ENCODE peak calls at places on chromosomes 6 and 20, in six cellular contexts. J is RWPE2; Y is mammary epithelial cell; I is CD8-positive, alpha-beta T cell; W is prostate gland; Z is left ventricle myocardium inferior. R is an unnamed sample.

GRCh38 chr6:32081168-32081624 is 27.9 kb downstream of the TNXB start:
- DNase-seq in J (no peak), Y (peak; percentile 56), I (no peak), W (no peak), Z (peak; percentile 72), R (no peak)

GRCh38 chr6:71287038-71287437 is 1.6 kb upstream of the OGFRL1 start:
- DNase-seq in J (no peak), Y (no peak), I (no peak), W (peak; percentile 11), Z (no peak), R (no peak)

GRCh38 chr6:6588924-6589696 is 590 bp downstream of the LY86 start:
- DNase-seq in J (no peak), Y (no peak), I (peak; percentile 37), W (no peak), Z (no peak), R (no peak)

GRCh38 chr6:37559501-37559900 is 59.8 kb upstream of the CCDC167 start:
- DNase-seq in J (no peak), Y (no peak), I (no peak), W (no peak), Z (no peak), R (no peak)

GRCh38 chr20:6744171-6744570 is 23.3 kb upstream of the BMP2 start:
- DNase-seq in J (no peak), Y (no peak), I (no peak), W (no peak), Z (no peak), R (no peak)

GRCh38 chr6:157232161-157232895 is 91.0 kb downstream of the TMEM242 start:
- DNase-seq in J (no peak), Y (no peak), I (no peak), W (no peak), Z (no peak), R (no peak)

GRCh38 chr6:111841822-111842221 is 31.4 kb downstream of the FYN start:
- DNase-seq in J (no peak), Y (no peak), I (peak; percentile 52), W (no peak), Z (no peak), R (no peak)

GRCh38 chr20:198225-198624 is 8.7 kb upstream of the DEFB128 start:
- DNase-seq in J (no peak), Y (no peak), I (no peak), W (no peak), Z (no peak), R (no peak)

GRCh38 chr20:50475879-50476292 is 34.3 kb upstream of the PTPN1 start:
- DNase-seq in J (no peak), Y (no peak), I (no peak), W (no peak), Z (no peak), R (no peak)

GRCh38 chr6:108760158-108761050 is 87.8 kb upstream of the ARMC2 start:
- DNase-seq in J (no peak), Y (no peak), I (no peak), W (no peak), Z (no peak), R (no peak)

GRCh38 chr6:147534116-147534865 is 25.8 kb downstream of the SAMD5 start:
- DNase-seq in J (no peak), Y (peak; percentile 6), I (no peak), W (no peak), Z (no peak), R (no peak)

GRCh38 chr6:81772741-81773140 is 20.3 kb upstream of the TENT5A start:
- DNase-seq in J (no peak), Y (peak; percentile 85), I (no peak), W (no peak), Z (no peak), R (no peak)

GRCh38 chr20:63101781-63102719 is 95.3 kb upstream of the BHLHE23 start:
- DNase-seq in J (peak; percentile 76), Y (peak; percentile 32), I (peak; percentile 77), W (no peak), Z (peak; percentile 19), R (peak; percentile 50)

GRCh38 chr20:13294522-13294921 is 73.4 kb downstream of the ISM1 start:
- DNase-seq in J (no peak), Y (no peak), I (no peak), W (no peak), Z (no peak), R (no peak)

GRCh38 chr20:13295637-13296036 is 74.6 kb downstream of the ISM1 start:
- DNase-seq in J (no peak), Y (no peak), I (no peak), W (no peak), Z (no peak), R (no peak)

GRCh38 chr20:13290724-13291123 is 69.7 kb downstream of the ISM1 start:
- DNase-seq in J (no peak), Y (no peak), I (no peak), W (no peak), Z (no peak), R (no peak)

GRCh38 chr20:13291167-13291566 is 70.1 kb downstream of the ISM1 start:
- DNase-seq in J (no peak), Y (no peak), I (no peak), W (no peak), Z (no peak), R (no peak)

DNA sequence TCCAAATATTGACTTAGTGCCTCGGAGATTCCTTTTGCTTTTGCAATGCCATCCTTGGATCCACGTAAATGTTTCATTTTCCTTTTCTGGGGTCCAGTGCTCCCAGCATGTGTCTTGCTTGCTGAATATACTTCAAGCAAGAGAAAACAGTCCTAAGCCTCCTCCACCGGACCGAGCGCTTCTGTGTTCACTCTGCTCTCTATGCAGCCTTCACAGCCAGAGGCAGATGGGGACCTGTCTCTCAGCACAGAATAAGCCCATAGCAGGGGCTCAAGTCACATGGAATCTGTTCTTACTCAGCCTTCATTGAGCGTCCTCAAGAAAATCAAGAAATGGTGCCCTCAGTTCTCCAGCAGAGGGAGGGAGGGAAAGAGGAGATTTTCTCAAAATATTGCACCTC is 71.4 kb downstream of the ISM1 start:
- DNase-seq in J (no peak), Y (no peak), I (no peak), W (peak; percentile 20), Z (no peak), R (no peak)
- TF ChIP-seq CTCF in J (no peak), Y (no peak), I (no peak), W (no peak), Z (no peak), R (no peak)

GRCh38 chr20:57699395-57699794 is 10.4 kb downstream of the PMEPA1 start:
- DNase-seq in J (no peak), Y (no peak), I (no peak), W (no peak), Z (no peak), R (no peak)
- H3K4me1 ChIP-seq in J (peaks cover 95% of the 10 kb centered on the region), Y (peaks cover 86% of the 10 kb centered on the region), I (no peaks in the 10 kb centered on the region), W (peaks cover 34% of the 10 kb centered on the region), Z (peaks cover 61% of the 10 kb centered on the region), R (peaks cover 23% of the 10 kb centered on the region)

DNA sequence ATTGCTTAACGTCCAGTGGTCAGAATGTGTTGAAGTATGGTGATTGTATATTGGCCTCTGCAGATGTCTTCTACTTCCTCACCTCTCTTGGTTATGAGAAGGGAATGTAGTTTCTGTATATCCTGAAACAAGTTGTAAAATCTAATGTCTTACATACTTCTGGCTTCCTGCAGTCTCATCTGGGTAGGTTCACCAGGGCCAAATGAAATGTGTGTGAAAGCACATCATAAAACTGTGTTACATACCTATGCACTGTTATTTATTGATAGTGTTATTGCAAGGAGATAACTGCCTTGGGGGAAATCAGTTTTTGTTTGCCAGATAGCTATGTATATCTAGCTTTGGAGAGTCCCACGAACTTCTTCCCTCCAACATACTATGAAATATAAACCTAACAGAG is 35.7 kb upstream of the PLCG1 start:
- DNase-seq in J (no peak), Y (no peak), I (no peak), W (no peak), Z (no peak), R (no peak)
- TF ChIP-seq CTCF in J (no peak), Y (no peak), I (no peak), W (no peak), Z (no peak), R (no peak)

GRCh38 chr20:35732644-35732982 is 9.4 kb downstream of the RBM39 start:
- DNase-seq in J (no peak), Y (no peak), I (no peak), W (no peak), Z (no peak), R (no peak)
- H3K4me1 ChIP-seq in J (peaks cover 47% of the 10 kb centered on the region), Y (peaks cover 5% of the 10 kb centered on the region), I (peaks cover 73% of the 10 kb centered on the region), W (peaks cover 3% of the 10 kb centered on the region), Z (peaks cover 94% of the 10 kb centered on the region), R (peaks cover 55% of the 10 kb centered on the region)

DNA sequence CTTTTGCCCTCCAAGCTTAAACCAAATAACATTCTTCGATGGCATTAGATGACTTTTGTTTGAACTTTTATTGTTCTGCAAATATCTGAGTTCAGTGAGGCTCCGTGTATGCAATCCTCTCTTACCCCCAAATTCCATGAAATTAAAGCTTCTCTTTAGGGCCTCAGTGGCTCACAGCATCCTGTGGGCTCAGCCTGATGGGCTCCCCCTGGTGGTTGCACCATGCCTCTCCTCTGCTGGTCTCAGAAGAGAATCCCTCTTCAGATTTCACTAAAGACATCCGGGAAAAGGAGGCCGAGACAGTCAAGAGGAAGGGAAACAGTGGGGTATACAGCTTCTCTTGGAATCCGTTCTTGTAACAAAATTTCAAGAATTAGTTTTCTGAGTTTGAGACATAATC is 331.6 kb upstream of the NT5E start:
- DNase-seq in J (no peak), Y (no peak), I (no peak), W (no peak), Z (no peak), R (no peak)
- TF ChIP-seq CTCF in J (no peak), Y (no peak), I (no peak), W (no peak), Z (no peak), R (peak; percentile 16)

GRCh38 chr6:158309814-158310213 is 2.5 kb upstream of the TULP4 start:
- DNase-seq in J (no peak), Y (no peak), I (no peak), W (no peak), Z (no peak), R (no peak)
- H3K4me1 ChIP-seq in J (no peaks in the 10 kb centered on the region), Y (no peaks in the 10 kb centered on the region), I (no peaks in the 10 kb centered on the region), W (no peaks in the 10 kb centered on the region), Z (peaks cover 5% of the 10 kb centered on the region), R (peaks cover 4% of the 10 kb centered on the region)

DNA sequence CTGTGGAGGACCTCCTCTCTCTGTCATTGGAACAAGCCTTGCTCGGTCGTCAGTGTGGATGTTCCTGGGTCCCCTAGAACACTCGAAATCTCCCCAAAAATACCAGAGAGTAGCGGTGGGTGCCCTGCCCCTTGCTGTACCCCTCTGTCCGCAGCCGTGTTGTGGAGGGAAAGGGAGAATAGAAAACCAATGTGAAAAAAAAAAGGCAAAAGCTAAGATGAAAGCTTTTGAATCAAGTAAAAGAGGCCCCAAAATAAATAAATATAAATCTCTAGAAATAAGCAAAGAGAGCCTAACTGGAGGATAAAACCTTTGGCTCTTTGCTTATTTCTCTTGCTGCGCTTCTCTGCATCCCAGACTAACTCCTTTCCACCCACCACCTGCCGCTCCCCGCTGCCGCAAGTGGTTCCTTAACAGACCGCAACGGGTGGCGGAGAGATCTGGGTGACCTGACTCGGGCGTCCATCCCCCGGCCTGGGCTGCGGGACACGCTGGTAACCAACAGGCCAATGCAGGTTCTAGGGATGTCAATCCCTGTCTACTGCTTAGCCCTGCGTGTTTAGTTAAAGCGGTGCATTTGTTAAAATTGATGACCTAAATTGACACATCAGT is 110.0 kb downstream of the GPX5 start:
- DNase-seq in J (no peak), Y (no peak), I (no peak), W (no peak), Z (no peak), R (no peak)
- TF ChIP-seq CTCF in J (no peak), Y (no peak), I (no peak), W (no peak), Z (no peak), R (no peak)

GRCh38 chr6:89350281-89351037 is 2.1 kb downstream of the UBE2J1 start:
- DNase-seq in J (no peak), Y (no peak), I (no peak), W (no peak), Z (no peak), R (no peak)
- H3K4me1 ChIP-seq in J (peaks cover 14% of the 10 kb centered on the region), Y (peaks cover 21% of the 10 kb centered on the region), I (peaks cover 34% of the 10 kb centered on the region), W (no peaks in the 10 kb centered on the region), Z (peaks cover 68% of the 10 kb centered on the region), R (peaks cover 37% of the 10 kb centered on the region)

GRCh38 chr6:25717856-25718740 is 36.4 kb upstream of the SLC17A4 start:
- DNase-seq in J (no peak), Y (no peak), I (no peak), W (peak; percentile 11), Z (no peak), R (no peak)
- TF ChIP-seq CTCF in J (peak; percentile 80), Y (peak; percentile 47), I (peak; percentile 52), W (peak; percentile 62), Z (peak; percentile 65), R (peak; percentile 58)

R was measured in Caco-2.